ENCODE peak calls at places on chromosome 16, in eight cellular contexts. B is activated CD8-positive, alpha-beta T cell treated with anti-CD3 and anti-CD28 coated beads, Interleukin-2, amount 10 ng/mL, durations not matched to agents 7 days and 5 days; O is ovary; G is AG10803; Z is GM04504; H is cardiac fibroblast; U is HuH-7; N is activated CD8-positive, alpha-beta memory T cell treated with anti-CD3 and anti-CD28 coated beads for 4 hours. W is an unnamed sample.

GRCh38 chr16:23182675-23183485 is at the start of gene SCNN1G:
- DNase-seq in H (no peak), N (no peak), O (no peak), G (no peak), U (no peak), Z (no peak), B (no peak), W (no peak)

GRCh38 chr16:75965504-75966374 is 239.4 kb upstream of the CPHXL start:
- DNase-seq in N (no peak), U (no peak), H (no peak), G (no peak), Z (no peak), B (no peak), O (no peak), W (no peak)

GRCh38 chr16:27572711-27573110 is 22.8 kb downstream of the KATNIP start:
- DNase-seq in U (no peak), B (no peak), H (peak; percentile 43), Z (no peak), N (no peak), O (no peak), G (peak; percentile 12), W (peak; percentile 51)

GRCh38 chr16:57897053-57897784 is 73.7 kb downstream of the CNGB1 start:
- DNase-seq in G (no peak), O (no peak), H (no peak), N (no peak), U (no peak), Z (no peak), B (no peak), W (no peak)

GRCh38 chr16:70689970-70690905 is 4.4 kb upstream of the MTSS2 start:
- DNase-seq in G (no peak), Z (no peak), U (no peak), H (no peak), O (no peak), B (no peak), N (no peak), W (no peak)

GRCh38 chr16:12147681-12148479 is 171.3 kb downstream of the SNX29 start:
- DNase-seq in Z (no peak), N (no peak), H (no peak), U (no peak), B (no peak), G (no peak), O (no peak), W (no peak)

GRCh38 chr16:68382296-68382718 is 66.0 kb downstream of the SMPD3 start:
- DNase-seq in H (no peak), G (no peak), U (peak; percentile 85), B (peak; percentile 41), N (no peak), O (no peak), Z (no peak), W (no peak)

GRCh38 chr16:12320298-12320706 is 343.8 kb downstream of the SNX29 start:
- DNase-seq in U (no peak), H (peak; percentile 87), N (no peak), Z (no peak), G (peak; percentile 31), B (no peak), O (no peak), W (peak; percentile 18)

GRCh38 chr16:57688987-57689771 is 5.4 kb upstream of the DRC7 start:
- DNase-seq in Z (no peak), H (no peak), G (no peak), O (no peak), N (no peak), B (no peak), U (no peak), W (no peak)

GRCh38 chr16:47858333-47859067 is 297.3 kb downstream of the ABCC12 start:
- DNase-seq in Z (no peak), B (no peak), U (no peak), G (no peak), N (no peak), O (no peak), H (no peak), W (no peak)

GRCh38 chr16:28042856-28043255 is 20.7 kb downstream of the GSG1L start:
- DNase-seq in O (no peak), Z (no peak), G (peak; percentile 33), H (peak; percentile 6), N (no peak), U (no peak), B (no peak), W (peak; percentile 39)

GRCh38 chr16:2429771-2430663 is 770 bp downstream of the CCNF start:
- DNase-seq in H (peak; percentile 26), Z (no peak), B (peak; percentile 51), U (peak; percentile 40), G (no peak), N (no peak), O (no peak), W (peak; percentile 16)

GRCh38 chr16:30115238-30115637 is 1.9 kb upstream of the GDPD3 start:
- DNase-seq in U (no peak), H (no peak), O (no peak), N (no peak), B (no peak), Z (no peak), G (no peak), W (no peak)

GRCh38 chr16:80085606-80086005 is 455.2 kb upstream of the DYNLRB2 start:
- DNase-seq in G (no peak), U (no peak), Z (no peak), O (no peak), B (no peak), N (no peak), H (no peak), W (no peak)

GRCh38 chr16:87762071-87762571 is 3.7 kb downstream of the KLHDC4 start:
- DNase-seq in N (peak; percentile 26), B (peak; percentile 53), H (no peak), O (no peak), Z (no peak), G (no peak), U (no peak), W (no peak)

GRCh38 chr16:18984425-18985005 is 781 bp downstream of the TMC7 start:
- DNase-seq in O (no peak), Z (no peak), U (no peak), B (no peak), N (no peak), G (no peak), H (peak; percentile 14), W (peak; percentile 43)

GRCh38 chr16:49788505-49788904 is 67.4 kb downstream of the ZNF423 start:
- DNase-seq in G (no peak), B (no peak), N (no peak), H (no peak), Z (no peak), U (no peak), O (peak; percentile 65), W (peak; percentile 30)

W was measured in fibroblast of the aortic adventitia.